ENCODE peak calls at places on chromosomes 16 and 17, in nine cellular contexts. W, Y, O, C, Q, V, J, K and N are unnamed samples.
A peak's percentile ranks its signal among the peaks of the same experiment; 100 is the strongest.

GRCh38 chr16:83744521-83744981 is 63.2 kb upstream of the HSBP1 start:
- DNase-seq in W (no peak), Y (no peak), O (no peak), C (peak; percentile 76), Q (peak; percentile 13), V (peak; percentile 70), J (no peak), K (no peak), N (no peak)

GRCh38 chr17:80362428-80363119 is 52.4 kb upstream of the ENDOV start:
- DNase-seq in W (no peak), Y (no peak), O (no peak), C (no peak), Q (no peak), V (peak; percentile 66), J (no peak), K (peak; percentile 23), N (no peak)

GRCh38 chr16:75172578-75172977 is 24.3 kb downstream of the ZFP1 start:
- DNase-seq in W (no peak), Y (no peak), O (no peak), C (no peak), Q (no peak), V (no peak), J (no peak), K (no peak), N (no peak)

GRCh38 chr17:1186923-1187771 is 7.4 kb upstream of the ABR start:
- DNase-seq in W (peak; percentile 83), Y (peak; percentile 61), O (peak; percentile 58), C (peak; percentile 90), Q (peak; percentile 80), V (peak; percentile 93), J (peak; percentile 23), K (peak; percentile 85), N (peak; percentile 11)

GRCh38 chr17:69069289-69069688 is 8.6 kb upstream of the ABCA9 start:
- DNase-seq in W (no peak), Y (no peak), O (no peak), C (no peak), Q (no peak), V (no peak), J (no peak), K (no peak), N (no peak)

GRCh38 chr16:86086471-86086870 is 187.5 kb downstream of the IRF8 start:
- DNase-seq in W (no peak), Y (no peak), O (no peak), C (no peak), Q (no peak), V (peak; percentile 33), J (no peak), K (peak; percentile 25), N (no peak)

GRCh38 chr16:77603656-77604055 is 118.7 kb upstream of the NUDT7 start:
- DNase-seq in W (no peak), Y (no peak), O (no peak), C (no peak), Q (no peak), V (no peak), J (no peak), K (no peak), N (no peak)

GRCh38 chr16:71929048-71929447 is 33.7 kb downstream of the IST1 start:
- DNase-seq in W (no peak), Y (peak; percentile 44), O (no peak), C (peak; percentile 78), Q (no peak), V (no peak), J (peak; percentile 16), K (no peak), N (no peak)

GRCh38 chr17:72514321-72514861 is 393.6 kb downstream of the SOX9 start:
- DNase-seq in W (no peak), Y (no peak), O (no peak), C (no peak), Q (no peak), V (no peak), J (no peak), K (no peak), N (no peak)

GRCh38 chr16:89143201-89143741 is 28.3 kb upstream of the CDH15 start:
- DNase-seq in W (no peak), Y (no peak), O (no peak), C (no peak), Q (no peak), V (no peak), J (no peak), K (no peak), N (no peak)

GRCh38 chr16:17555176-17555575 is 84.4 kb upstream of the XYLT1 start:
- DNase-seq in W (no peak), Y (peak; percentile 50), O (no peak), C (peak; percentile 71), Q (no peak), V (no peak), J (no peak), K (no peak), N (no peak)

GRCh38 chr16:2518823-2519710 is 1.1 kb upstream of the AMDHD2 start:
- DNase-seq in W (no peak), Y (no peak), O (no peak), C (no peak), Q (no peak), V (no peak), J (no peak), K (no peak), N (no peak)

GRCh38 chr16:7377231-7377630 is 44.6 kb downstream of the RBFOX1 start:
- DNase-seq in W (no peak), Y (no peak), O (no peak), C (no peak), Q (no peak), V (no peak), J (no peak), K (no peak), N (no peak)

GRCh38 chr16:50826797-50827316 is 85.0 kb downstream of the CYLD start:
- DNase-seq in W (no peak), Y (no peak), O (no peak), C (no peak), Q (no peak), V (no peak), J (no peak), K (no peak), N (no peak)

GRCh38 chr17:32878211-32878610 is 1.3 kb upstream of the MYO1D start:
- DNase-seq in W (no peak), Y (no peak), O (no peak), C (peak; percentile 74), Q (peak; percentile 29), V (peak; percentile 90), J (no peak), K (no peak), N (no peak)

GRCh38 chr17:57577751-57578607 is 167.1 kb downstream of the CCDC182 start:
- DNase-seq in W (no peak), Y (no peak), O (no peak), C (peak; percentile 70), Q (no peak), V (no peak), J (no peak), K (no peak), N (no peak)

GRCh38 chr16:28903344-28904042 is 21.5 kb downstream of the RABEP2 start:
- DNase-seq in W (no peak), Y (no peak), O (no peak), C (no peak), Q (no peak), V (no peak), J (no peak), K (no peak), N (no peak)

GRCh38 chr17:13576661-13577526 is 24.8 kb downstream of the HS3ST3A1 start:
- DNase-seq in W (no peak), Y (no peak), O (no peak), C (no peak), Q (no peak), V (no peak), J (no peak), K (no peak), N (no peak)

GRCh38 chr17:47902039-47902744 is 6.2 kb downstream of the SP2 start:
- DNase-seq in W (no peak), Y (no peak), O (no peak), C (no peak), Q (no peak), V (no peak), J (no peak), K (no peak), N (no peak)

GRCh38 chr17:50691550-50692447 is 15.9 kb downstream of the ANKRD40 start:
- DNase-seq in W (no peak), Y (no peak), O (no peak), C (no peak), Q (no peak), V (no peak), J (no peak), K (no peak), N (no peak)

GRCh38 chr16:67649494-67649931 is 4.6 kb downstream of the CARMIL2 start:
- DNase-seq in W (no peak), Y (no peak), O (no peak), C (no peak), Q (no peak), V (no peak), J (no peak), K (no peak), N (no peak)

GRCh38 chr17:5431929-5432556 is 6.9 kb downstream of the C1QBP start:
- DNase-seq in W (peak; percentile 8), Y (no peak), O (no peak), C (no peak), Q (no peak), V (no peak), J (no peak), K (no peak), N (no peak)

GRCh38 chr17:63973930-63974593 is 1.3 kb upstream of the SCN4A start:
- DNase-seq in W (no peak), Y (no peak), O (no peak), C (peak; percentile 26), Q (no peak), V (peak; percentile 63), J (no peak), K (no peak), N (no peak)

GRCh38 chr17:32699247-32699646 is 177.7 kb downstream of the MYO1D start:
- DNase-seq in W (no peak), Y (no peak), O (no peak), C (no peak), Q (no peak), V (no peak), J (no peak), K (no peak), N (no peak)

GRCh38 chr16:24538756-24539294 is 541 bp upstream of the RBBP6 start:
- DNase-seq in W (no peak), Y (peak; percentile 59), O (no peak), C (peak; percentile 62), Q (no peak), V (no peak), J (peak; percentile 47), K (no peak), N (no peak)

GRCh38 chr16:59645194-59645593 is 911.1 kb upstream of the GOT2 start:
- DNase-seq in W (no peak), Y (no peak), O (no peak), C (no peak), Q (no peak), V (no peak), J (no peak), K (no peak), N (no peak)

GRCh38 chr17:233473-233941 is 52.1 kb upstream of the DOC2B start:
- DNase-seq in W (no peak), Y (no peak), O (no peak), C (no peak), Q (no peak), V (peak; percentile 60), J (no peak), K (peak; percentile 20), N (no peak)

GRCh38 chr17:77826132-77826873 is 132.2 kb upstream of the TNRC6C start:
- DNase-seq in W (no peak), Y (no peak), O (no peak), C (no peak), Q (no peak), V (peak; percentile 47), J (no peak), K (no peak), N (no peak)

GRCh38 chr16:2483160-2483559 is 8.2 kb downstream of the TBC1D24 start:
- DNase-seq in W (no peak), Y (no peak), O (no peak), C (no peak), Q (no peak), V (no peak), J (no peak), K (no peak), N (no peak)

GRCh38 chr16:82506734-82507133 is 120.0 kb upstream of the CDH13 start:
- DNase-seq in W (no peak), Y (no peak), O (no peak), C (no peak), Q (no peak), V (no peak), J (no peak), K (no peak), N (no peak)

GRCh38 chr17:9531080-9531479 is 44.5 kb downstream of the STX8 start:
- DNase-seq in W (no peak), Y (no peak), O (no peak), C (no peak), Q (no peak), V (no peak), J (no peak), K (no peak), N (no peak)